ENCODE peak calls at places on chromosomes 2 and 18, in six cellular contexts. One of them, this sample, is unnamed.

GRCh38 chr18:7116832-7117389 is 686 bp downstream of the LAMA1 start:
- DNase-seq in suprapubic skin: no peak
- DNase-seq in neuronal stem cell: peak; percentile 56
- DNase-seq in HCT116: no peak
- DNase-seq in tibial artery: no peak
- DNase-seq in SJCRH30: peak; percentile 2
- DNase-seq in this sample: no peak

GRCh38 chr2:167856190-167856589 is 391.2 kb downstream of the STK39 start:
- DNase-seq in suprapubic skin: no peak
- DNase-seq in neuronal stem cell: no peak
- DNase-seq in HCT116: no peak
- DNase-seq in tibial artery: no peak
- DNase-seq in SJCRH30: no peak
- DNase-seq in this sample: no peak

GRCh38 chr2:174009488-174010223 is 44.5 kb upstream of the SP3 start:
- DNase-seq in suprapubic skin: no peak
- DNase-seq in neuronal stem cell: no peak
- DNase-seq in HCT116: no peak
- DNase-seq in tibial artery: no peak
- DNase-seq in SJCRH30: no peak
- DNase-seq in this sample: no peak

GRCh38 chr2:17901246-17901645 is 22.8 kb downstream of the KCNS3 start:
- DNase-seq in suprapubic skin: no peak
- DNase-seq in neuronal stem cell: no peak
- DNase-seq in HCT116: no peak
- DNase-seq in tibial artery: no peak
- DNase-seq in SJCRH30: peak; percentile 63
- DNase-seq in this sample: no peak

GRCh38 chr2:71798266-71799012 is 345.1 kb downstream of the DYSF start:
- DNase-seq in suprapubic skin: peak; percentile 48
- DNase-seq in neuronal stem cell: peak; percentile 56
- DNase-seq in HCT116: peak; percentile 34
- DNase-seq in tibial artery: no peak
- DNase-seq in SJCRH30: peak; percentile 41
- DNase-seq in this sample: peak; percentile 33

GRCh38 chr2:168753765-168754334 is 48.6 kb upstream of the NOSTRIN start:
- DNase-seq in suprapubic skin: no peak
- DNase-seq in neuronal stem cell: no peak
- DNase-seq in HCT116: no peak
- DNase-seq in tibial artery: no peak
- DNase-seq in SJCRH30: no peak
- DNase-seq in this sample: peak; percentile 74

GRCh38 chr2:18001671-18002070 is 123.2 kb downstream of the KCNS3 start:
- DNase-seq in suprapubic skin: no peak
- DNase-seq in neuronal stem cell: no peak
- DNase-seq in HCT116: no peak
- DNase-seq in tibial artery: no peak
- DNase-seq in SJCRH30: peak; percentile 13
- DNase-seq in this sample: no peak

GRCh38 chr2:126700073-126700581 is 44.2 kb downstream of the GYPC start:
- DNase-seq in suprapubic skin: no peak
- DNase-seq in neuronal stem cell: no peak
- DNase-seq in HCT116: no peak
- DNase-seq in tibial artery: no peak
- DNase-seq in SJCRH30: no peak
- DNase-seq in this sample: no peak

GRCh38 chr2:239179851-239180371 is 220.9 kb downstream of the HDAC4 start:
- DNase-seq in suprapubic skin: peak; percentile 39
- DNase-seq in neuronal stem cell: no peak
- DNase-seq in HCT116: no peak
- DNase-seq in tibial artery: peak; percentile 16
- DNase-seq in SJCRH30: no peak
- DNase-seq in this sample: no peak

GRCh38 chr2:8095978-8096377 is 585.9 kb upstream of the ID2 start:
- DNase-seq in suprapubic skin: no peak
- DNase-seq in neuronal stem cell: no peak
- DNase-seq in HCT116: no peak
- DNase-seq in tibial artery: no peak
- DNase-seq in SJCRH30: no peak
- DNase-seq in this sample: no peak

GRCh38 chr2:28461056-28461455 is 34.8 kb upstream of the PLB1 start:
- DNase-seq in suprapubic skin: no peak
- DNase-seq in neuronal stem cell: no peak
- DNase-seq in HCT116: no peak
- DNase-seq in tibial artery: no peak
- DNase-seq in SJCRH30: no peak
- DNase-seq in this sample: no peak

GRCh38 chr2:226631671-226632070 is 167.9 kb downstream of the IRS1 start:
- DNase-seq in suprapubic skin: no peak
- DNase-seq in neuronal stem cell: no peak
- DNase-seq in HCT116: no peak
- DNase-seq in tibial artery: no peak
- DNase-seq in SJCRH30: no peak
- DNase-seq in this sample: no peak

GRCh38 chr2:6656633-6657032 is 209.1 kb downstream of the CMPK2 start:
- DNase-seq in suprapubic skin: no peak
- DNase-seq in neuronal stem cell: no peak
- DNase-seq in HCT116: no peak
- DNase-seq in tibial artery: no peak
- DNase-seq in SJCRH30: no peak
- DNase-seq in this sample: no peak

GRCh38 chr2:9311488-9311887 is 104.9 kb downstream of the ASAP2 start:
- DNase-seq in suprapubic skin: no peak
- DNase-seq in neuronal stem cell: no peak
- DNase-seq in HCT116: no peak
- DNase-seq in tibial artery: peak; percentile 82
- DNase-seq in SJCRH30: peak; percentile 58
- DNase-seq in this sample: no peak

GRCh38 chr18:27735117-27735516 is 441.8 kb downstream of the CDH2 start:
- DNase-seq in suprapubic skin: no peak
- DNase-seq in neuronal stem cell: no peak
- DNase-seq in HCT116: no peak
- DNase-seq in tibial artery: no peak
- DNase-seq in SJCRH30: no peak
- DNase-seq in this sample: no peak

GRCh38 chr18:77754475-77755044 is 504.9 kb downstream of the GALR1 start:
- DNase-seq in suprapubic skin: no peak
- DNase-seq in neuronal stem cell: no peak
- DNase-seq in HCT116: no peak
- DNase-seq in tibial artery: no peak
- DNase-seq in SJCRH30: no peak
- DNase-seq in this sample: no peak

DNA sequence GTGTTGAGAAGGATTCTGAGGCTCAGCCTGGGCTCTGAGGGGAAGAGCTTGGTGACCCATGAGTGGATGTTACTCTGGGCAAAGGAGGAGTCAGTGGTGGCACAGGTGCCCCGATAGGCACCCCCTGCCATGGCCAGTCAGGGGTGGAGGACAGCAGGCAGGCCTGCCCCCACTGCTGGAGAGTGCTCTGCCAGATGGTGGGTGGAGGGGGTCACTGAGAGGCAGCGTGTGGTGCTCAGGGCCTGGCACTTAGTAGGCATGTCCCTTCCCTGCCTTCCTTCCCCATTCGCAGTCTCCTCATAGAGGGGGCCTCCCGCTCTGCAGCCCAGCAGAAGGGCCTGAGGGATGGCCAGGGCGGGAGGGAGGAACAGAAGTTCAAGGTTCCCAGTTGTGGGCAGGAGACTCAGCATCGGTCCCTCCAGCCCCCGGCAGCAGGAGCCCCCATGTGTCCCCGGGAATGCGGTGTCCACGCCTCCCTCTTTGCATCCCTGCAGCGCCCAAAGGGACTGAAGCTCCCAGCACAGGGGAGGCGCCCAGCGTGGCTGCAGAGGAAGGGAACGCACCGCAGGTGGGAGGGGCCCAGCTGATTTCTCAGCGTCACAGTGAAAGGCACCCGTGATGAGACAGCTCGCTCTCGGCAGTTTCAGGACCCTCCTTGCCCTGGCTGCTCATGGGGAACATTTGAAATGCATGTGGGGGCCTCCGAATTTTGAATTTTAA is 5.7 kb upstream of the SNED1 start:
- DNase-seq in suprapubic skin: peak; percentile 62
- DNase-seq in neuronal stem cell: no peak
- DNase-seq in HCT116: no peak
- DNase-seq in tibial artery: no peak
- DNase-seq in SJCRH30: no peak
- DNase-seq in this sample: no peak
- H3K4me1 ChIP-seq in suprapubic skin: peaks cover 62% of the 10 kb centered on the region
- H3K4me1 ChIP-seq in neuronal stem cell: no peaks in the 10 kb centered on the region
- H3K4me1 ChIP-seq in HCT116: peaks cover 7% of the 10 kb centered on the region
- H3K4me1 ChIP-seq in tibial artery: peaks cover 35% of the 10 kb centered on the region
- H3K4me1 ChIP-seq in SJCRH30: peaks cover 51% of the 10 kb centered on the region
- H3K4me1 ChIP-seq in this sample: no peaks in the 10 kb centered on the region

GRCh38 chr2:44771510-44771909 is 170.0 kb upstream of the SIX3 start:
- DNase-seq in suprapubic skin: no peak
- DNase-seq in neuronal stem cell: no peak
- DNase-seq in HCT116: no peak
- DNase-seq in tibial artery: no peak
- DNase-seq in SJCRH30: no peak
- DNase-seq in this sample: no peak
- H3K27ac ChIP-seq in suprapubic skin: no peak overlapping the region
- H3K27ac ChIP-seq in neuronal stem cell: no peak overlapping the region
- H3K27ac ChIP-seq in HCT116: no peak overlapping the region
- H3K27ac ChIP-seq in tibial artery: no peak overlapping the region
- H3K27ac ChIP-seq in SJCRH30: no peak overlapping the region
- H3K27ac ChIP-seq in this sample: no peak overlapping the region

DNA sequence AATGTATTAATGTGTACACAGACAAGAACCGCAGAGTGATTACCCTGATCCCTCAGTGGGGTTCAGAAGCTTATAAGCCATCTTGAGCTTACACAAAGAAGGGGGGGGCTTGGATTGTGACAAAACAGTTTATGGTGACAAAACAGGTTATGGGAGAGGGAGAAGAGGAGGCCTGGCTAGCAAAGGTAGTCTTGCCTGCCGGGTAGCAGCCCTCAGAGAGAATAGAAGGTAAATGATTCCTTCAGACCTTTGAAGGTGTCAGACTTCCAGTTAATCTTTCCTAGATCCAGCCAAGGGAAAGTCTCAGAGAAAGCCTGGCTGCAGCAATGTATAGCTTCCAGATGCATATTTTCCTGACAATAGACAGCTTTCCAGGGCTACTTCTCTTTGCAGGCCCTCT is 44.6 kb upstream of the RAPH1 start:
- DNase-seq in suprapubic skin: no peak
- DNase-seq in neuronal stem cell: no peak
- DNase-seq in HCT116: no peak
- DNase-seq in tibial artery: no peak
- DNase-seq in SJCRH30: no peak
- DNase-seq in this sample: no peak
- H3K4me1 ChIP-seq in suprapubic skin: peaks cover 54% of the 10 kb centered on the region
- H3K4me1 ChIP-seq in neuronal stem cell: no peaks in the 10 kb centered on the region
- H3K4me1 ChIP-seq in HCT116: peaks cover 20% of the 10 kb centered on the region
- H3K4me1 ChIP-seq in tibial artery: peaks cover 36% of the 10 kb centered on the region
- H3K4me1 ChIP-seq in SJCRH30: peaks cover 11% of the 10 kb centered on the region
- H3K4me1 ChIP-seq in this sample: peaks cover 21% of the 10 kb centered on the region

DNA sequence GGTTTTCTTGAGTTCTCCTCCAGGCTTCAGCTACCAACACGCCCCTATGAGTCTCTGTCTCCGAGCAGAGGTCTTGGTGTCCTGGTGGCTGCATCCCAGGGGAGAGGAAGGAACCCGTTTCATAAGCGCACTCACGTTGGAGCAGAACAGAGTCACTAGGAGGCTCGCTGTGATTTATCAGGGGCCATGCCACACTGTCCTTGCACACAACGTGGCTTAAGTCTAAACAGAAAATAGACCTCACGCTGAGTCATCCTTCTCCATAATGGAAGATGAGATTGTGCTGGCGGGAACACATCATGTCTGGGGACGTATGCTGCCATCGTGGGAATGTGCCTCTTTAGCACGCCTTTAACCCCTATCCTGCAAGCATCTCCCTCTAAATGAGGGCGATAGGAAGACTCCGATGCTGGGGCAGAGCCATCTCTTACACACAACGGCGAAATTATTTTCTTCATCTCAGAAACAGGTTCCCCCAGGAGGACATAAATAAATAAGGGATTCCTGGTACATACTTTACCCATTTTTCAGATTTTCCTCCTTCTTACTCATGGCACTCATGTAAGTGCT is 211.4 kb downstream of the KLHL29 start:
- DNase-seq in suprapubic skin: no peak
- DNase-seq in neuronal stem cell: no peak
- DNase-seq in HCT116: no peak
- DNase-seq in tibial artery: no peak
- DNase-seq in SJCRH30: no peak
- DNase-seq in this sample: no peak
- H3K27ac ChIP-seq in suprapubic skin: no peak overlapping the region
- H3K27ac ChIP-seq in neuronal stem cell: peak overlapping the region; percentile 30
- H3K27ac ChIP-seq in HCT116: no peak overlapping the region
- H3K27ac ChIP-seq in tibial artery: peak overlapping the region; percentile 63
- H3K27ac ChIP-seq in SJCRH30: peak overlapping the region; percentile 57
- H3K27ac ChIP-seq in this sample: no peak overlapping the region

GRCh38 chr2:98578231-98578630 is 30.1 kb downstream of the COA5 start:
- DNase-seq in suprapubic skin: no peak
- DNase-seq in neuronal stem cell: no peak
- DNase-seq in HCT116: no peak
- DNase-seq in tibial artery: no peak
- DNase-seq in SJCRH30: no peak
- DNase-seq in this sample: no peak

GRCh38 chr2:98579926-98580325 is 28.4 kb downstream of the COA5 start:
- DNase-seq in suprapubic skin: no peak
- DNase-seq in neuronal stem cell: no peak
- DNase-seq in HCT116: no peak
- DNase-seq in tibial artery: no peak
- DNase-seq in SJCRH30: no peak
- DNase-seq in this sample: no peak

GRCh38 chr2:98573426-98573825 is 34.9 kb downstream of the COA5 start:
- DNase-seq in suprapubic skin: no peak
- DNase-seq in neuronal stem cell: no peak
- DNase-seq in HCT116: no peak
- DNase-seq in tibial artery: no peak
- DNase-seq in SJCRH30: no peak
- DNase-seq in this sample: no peak

GRCh38 chr2:98577313-98577712 is 31.0 kb downstream of the COA5 start:
- DNase-seq in suprapubic skin: no peak
- DNase-seq in neuronal stem cell: no peak
- DNase-seq in HCT116: no peak
- DNase-seq in tibial artery: no peak
- DNase-seq in SJCRH30: no peak
- DNase-seq in this sample: no peak

GRCh38 chr2:98576666-98577312 is 31.5 kb downstream of the COA5 start:
- DNase-seq in suprapubic skin: no peak
- DNase-seq in neuronal stem cell: no peak
- DNase-seq in HCT116: no peak
- DNase-seq in tibial artery: no peak
- DNase-seq in SJCRH30: no peak
- DNase-seq in this sample: no peak
- H3K4me1 ChIP-seq in suprapubic skin: no peaks in the 10 kb centered on the region
- H3K4me1 ChIP-seq in neuronal stem cell: no peaks in the 10 kb centered on the region
- H3K4me1 ChIP-seq in HCT116: no peaks in the 10 kb centered on the region
- H3K4me1 ChIP-seq in tibial artery: no peaks in the 10 kb centered on the region
- H3K4me1 ChIP-seq in SJCRH30: no peaks in the 10 kb centered on the region
- H3K4me1 ChIP-seq in this sample: no peaks in the 10 kb centered on the region

GRCh38 chr2:159029936-159030335 is 61.5 kb downstream of the TANC1 start:
- DNase-seq in suprapubic skin: no peak
- DNase-seq in neuronal stem cell: no peak
- DNase-seq in HCT116: no peak
- DNase-seq in tibial artery: no peak
- DNase-seq in SJCRH30: no peak
- DNase-seq in this sample: no peak
- H3K27ac ChIP-seq in suprapubic skin: no peak overlapping the region
- H3K27ac ChIP-seq in neuronal stem cell: no peak overlapping the region
- H3K27ac ChIP-seq in HCT116: no peak overlapping the region
- H3K27ac ChIP-seq in tibial artery: peak overlapping the region; percentile 29
- H3K27ac ChIP-seq in SJCRH30: no peak overlapping the region
- H3K27ac ChIP-seq in this sample: peak overlapping the region; percentile 0

This sample was measured in small intestine.